ENCODE peak calls at places on chromosome 17, in six cellular contexts. K, Y, Z, L, V and H are unnamed samples. For H3K4me1 and H3K27me3, the result is how much of the 10 kb centered on the place peaks cover.

GRCh38 chr17:21245703-21246102 is 7.5 kb downstream of the NATD1 start:
- DNase-seq in L (no peak), V (no peak), Y (peak), Z (no peak), K (no peak), H (no peak)

GRCh38 chr17:39197380-39198185 is at the start of gene CACNB1:
- DNase-seq in Z (peak), V (peak), K (peak), L (peak), Y (peak), H (peak)

GRCh38 chr17:59423137-59423703 is 91.8 kb downstream of the YPEL2 start:
- DNase-seq in V (no peak), Y (peak), L (peak), Z (peak), K (no peak), H (peak)

GRCh38 chr17:74347646-74348045 is 14.0 kb downstream of the BTBD17 start:
- DNase-seq in Y (no peak), Z (no peak), K (no peak), L (no peak), V (no peak), H (no peak)

GRCh38 chr17:64262125-64262421 is 987 bp downstream of the TEX2 start:
- DNase-seq in V (no peak), L (no peak), Z (no peak), Y (no peak), K (no peak), H (no peak)

GRCh38 chr17:17075037-17075755 is 32.9 kb downstream of the MPRIP start:
- DNase-seq in K (no peak), L (peak), Z (peak), V (no peak), Y (no peak), H (no peak)

GRCh38 chr17:31541559-31541958 is 150.1 kb downstream of the RAB11FIP4 start:
- DNase-seq in L (no peak), Y (peak), Z (no peak), V (peak), K (peak), H (no peak)

GRCh38 chr17:73820686-73821448 is 176.6 kb upstream of the SDK2 start:
- DNase-seq in L (peak), K (peak), Z (no peak), V (peak), Y (peak), H (no peak)

GRCh38 chr17:19750020-19750572 is 2.0 kb upstream of the ALDH3A1 start:
- DNase-seq in Z (no peak), V (no peak), L (no peak), Y (no peak), K (no peak), H (no peak)

GRCh38 chr17:19753661-19754463 is 5.8 kb upstream of the ALDH3A1 start:
- DNase-seq in Y (no peak), L (peak), V (no peak), K (peak), Z (no peak), H (peak)

GRCh38 chr17:19753049-19753444 is 4.9 kb upstream of the ALDH3A1 start:
- DNase-seq in Z (no peak), L (peak), K (no peak), V (peak), Y (no peak), H (peak)

GRCh38 chr17:19750835-19751234 is 2.7 kb upstream of the ALDH3A1 start:
- DNase-seq in K (no peak), L (no peak), Z (no peak), Y (no peak), V (no peak), H (no peak)

GRCh38 chr17:19752216-19753048 is 4.3 kb upstream of the ALDH3A1 start:
- DNase-seq in V (no peak), Z (no peak), Y (no peak), K (no peak), L (peak), H (no peak)
- H3K4me1 ChIP-seq in V (under half), Z (under half), Y (under half), K (under half), L (under half), H (under half)

GRCh38 chr17:78358538-78359215 is 1.2 kb downstream of the SOCS3 start:
- DNase-seq in V (peak), Z (no peak), K (peak), L (no peak), Y (peak), H (no peak)
- H3K27me3 ChIP-seq in V (under half), Z (under half), K (under half), L (under half), Y (under half), H (under half)

GRCh38 chr17:76441681-76442340 is 11.1 kb downstream of the UBE2O start:
- DNase-seq in L (no peak), Y (peak), V (peak), Z (no peak), K (peak), H (no peak)

GRCh38 chr17:76440722-76441362 is 12.1 kb downstream of the UBE2O start:
- DNase-seq in K (no peak), Y (peak), Z (no peak), V (no peak), L (no peak), H (no peak)

GRCh38 chr17:76439314-76439928 is 13.5 kb downstream of the UBE2O start:
- DNase-seq in Y (no peak), K (no peak), Z (no peak), L (no peak), V (no peak), H (no peak)

GRCh38 chr17:76444518-76445311 is 8.2 kb downstream of the UBE2O start:
- DNase-seq in Z (no peak), K (peak), L (no peak), Y (peak), V (peak), H (no peak)

DNA sequence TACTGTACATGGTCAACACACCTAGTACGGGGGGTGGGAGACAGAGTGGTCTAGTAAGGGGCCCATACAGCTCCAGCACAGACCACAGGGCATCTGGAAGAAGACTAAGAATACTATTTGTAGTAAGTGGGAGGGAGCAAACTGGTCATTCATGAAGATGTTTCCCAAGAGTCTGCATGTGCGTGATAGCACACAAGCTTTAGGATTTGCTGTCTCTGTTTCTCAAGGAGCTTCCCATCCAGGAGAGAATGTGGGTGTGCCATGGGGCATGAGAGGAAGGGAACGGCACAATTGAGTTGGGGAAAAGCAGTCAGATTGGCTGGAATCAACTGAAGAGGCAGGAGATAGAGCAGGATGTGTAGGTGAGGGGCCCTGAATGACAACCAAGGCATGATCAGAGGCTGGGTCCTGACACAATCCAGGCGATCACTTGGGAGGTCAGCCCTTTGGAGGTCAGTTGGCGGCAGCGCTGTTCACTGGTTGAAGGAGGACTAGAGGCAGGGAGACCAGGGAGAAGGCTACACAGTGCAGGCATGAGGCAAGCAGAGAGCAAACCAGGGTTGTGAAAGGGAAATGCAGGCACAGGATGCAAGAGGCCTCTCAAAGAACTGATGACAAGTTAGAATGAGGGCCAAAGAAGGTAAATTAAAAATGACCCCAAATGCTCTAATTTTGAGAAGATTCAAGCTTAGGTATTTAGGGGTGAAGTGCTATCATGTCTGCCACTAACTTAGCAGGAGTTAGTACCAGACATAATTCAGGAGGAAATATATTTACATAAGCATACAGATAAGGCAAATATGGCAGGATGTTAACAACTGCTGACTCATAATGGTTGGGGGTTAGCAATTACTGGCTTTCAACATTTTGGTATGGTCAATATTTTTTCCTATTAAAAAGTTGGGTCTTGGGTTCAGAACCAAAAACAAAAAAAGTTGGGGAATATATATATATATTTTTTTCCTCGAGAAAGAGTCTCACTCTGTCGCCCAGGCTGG is 10.3 kb downstream of the UBE2O start:
- DNase-seq in V (no peak), K (no peak), Y (peak), Z (no peak), L (no peak), H (no peak)
- H3K4me1 ChIP-seq in V (half or more), K (half or more), Y (under half), Z (under half), L (under half), H (under half)

GRCh38 chr17:28471531-28472342 is 1.7 kb upstream of the SLC13A2 start:
- DNase-seq in V (no peak), Y (peak), L (peak), K (no peak), Z (no peak), H (peak)
- H3K27me3 ChIP-seq in V (under half), Y (under half), L (under half), K (under half), Z (under half), H (under half)

GRCh38 chr17:80605326-80606066 is 60.9 kb downstream of the RPTOR start:
- DNase-seq in V (no peak), Y (no peak), Z (no peak), K (no peak), L (no peak), H (no peak)
- H3K4me1 ChIP-seq in V (under half), Y (under half), Z (under half), K (under half), L (under half), H (under half)